ENCODE peak calls at places on chromosomes 5 and 9, in four cellular contexts. Z is GM12878, V is H1, R is GM12892. F is an unnamed sample.

GRCh38 chr5:123549256-123549904 is 37.4 kb downstream of the CSNK1G3 start:
- DNase-seq in Z (peak; percentile 85), V (no peak), R (peak; percentile 2), F (no peak)

GRCh38 chr9:16459421-16460148 is 410.9 kb downstream of the BNC2 start:
- DNase-seq in Z (no peak), V (no peak), R (no peak), F (no peak)

GRCh38 chr9:95175523-95175922 is 142.0 kb downstream of the FANCC start:
- DNase-seq in Z (no peak), V (no peak), R (no peak), F (no peak)

GRCh38 chr5:170720179-170720578 is 63.3 kb upstream of the GABRP start:
- DNase-seq in Z (no peak), V (no peak), R (no peak), F (no peak)

GRCh38 chr5:60346391-60346790 is 353.6 kb downstream of the DEPDC1B start:
- DNase-seq in Z (no peak), V (no peak), R (no peak), F (no peak)

GRCh38 chr9:130962418-130963316 is 23.6 kb upstream of the FIBCD1 start:
- DNase-seq in Z (no peak), V (no peak), R (no peak), F (no peak)

GRCh38 chr9:81825831-81826540 is 102.2 kb upstream of the SPATA31D4 start:
- DNase-seq in Z (no peak), V (no peak), R (no peak), F (no peak)

GRCh38 chr9:93252781-93253530 is 69.0 kb downstream of the WNK2 start:
- DNase-seq in Z (no peak), V (no peak), R (no peak), F (no peak)

GRCh38 chr9:21750021-21750735 is 52.3 kb upstream of the MTAP start:
- DNase-seq in Z (no peak), V (no peak), R (no peak), F (no peak)

GRCh38 chr9:126524353-126525077 is 89.2 kb upstream of the LMX1B start:
- DNase-seq in Z (no peak), V (no peak), R (no peak), F (no peak)

GRCh38 chr9:78035369-78035993 is 3.9 kb upstream of the GNAQ start:
- DNase-seq in Z (peak; percentile 7), V (no peak), R (peak; percentile 13), F (no peak)

GRCh38 chr9:136352682-136353081 is 10.9 kb downstream of the DNLZ start:
- DNase-seq in Z (no peak), V (no peak), R (no peak), F (no peak)

GRCh38 chr9:108478431-108478837 is 377.4 kb downstream of the ACTL7B start:
- DNase-seq in Z (no peak), V (no peak), R (no peak), F (no peak)

GRCh38 chr9:121725008-121725795 is 73.8 kb downstream of the DAB2IP start:
- DNase-seq in Z (no peak), V (no peak), R (no peak), F (no peak)

GRCh38 chr9:123953601-123954011 is 23.7 kb upstream of the DENND1A start:
- DNase-seq in Z (no peak), V (no peak), R (no peak), F (no peak)

GRCh38 chr5:20102291-20102690 is 114.3 kb upstream of the CDH18 start:
- DNase-seq in Z (no peak), V (no peak), R (no peak), F (no peak)

GRCh38 chr5:108093186-108093585 is 288.7 kb downstream of the FBXL17 start:
- DNase-seq in Z (no peak), V (no peak), R (no peak), F (no peak)

GRCh38 chr5:163890211-163890610 is 384.8 kb downstream of the MAT2B start:
- DNase-seq in Z (no peak), V (no peak), R (no peak), F (no peak)

GRCh38 chr5:1175015-1175414 is 26.4 kb upstream of the SLC6A19 start:
- DNase-seq in Z (no peak), V (no peak), R (no peak), F (no peak)

GRCh38 chr5:150809363-150809762 is 30.8 kb downstream of the SMIM3 start:
- DNase-seq in Z (no peak), V (no peak), R (no peak), F (no peak)

GRCh38 chr5:59348189-59348588 is 545.3 kb downstream of the PDE4D start:
- DNase-seq in Z (no peak), V (no peak), R (no peak), F (no peak)

GRCh38 chr9:120545691-120546565 is 34.0 kb downstream of the CDK5RAP2 start:
- DNase-seq in Z (no peak), V (no peak), R (no peak), F (no peak)

GRCh38 chr5:40037703-40038102 is 612.9 kb upstream of the DAB2 start:
- DNase-seq in Z (no peak), V (no peak), R (no peak), F (no peak)
- TF ChIP-seq POLR2AphosphoS5 in Z (no peak), V (no peak), R (no peak), F (no peak)

GRCh38 chr5:135462304-135462703 is 10.2 kb upstream of the TIFAB start:
- DNase-seq in Z (no peak), V (peak; percentile 82), R (peak; percentile 54), F (peak; percentile 58)
- TF ChIP-seq TAF1 in Z (no peak), V (no peak), R (no peak), F (no peak)

DNA sequence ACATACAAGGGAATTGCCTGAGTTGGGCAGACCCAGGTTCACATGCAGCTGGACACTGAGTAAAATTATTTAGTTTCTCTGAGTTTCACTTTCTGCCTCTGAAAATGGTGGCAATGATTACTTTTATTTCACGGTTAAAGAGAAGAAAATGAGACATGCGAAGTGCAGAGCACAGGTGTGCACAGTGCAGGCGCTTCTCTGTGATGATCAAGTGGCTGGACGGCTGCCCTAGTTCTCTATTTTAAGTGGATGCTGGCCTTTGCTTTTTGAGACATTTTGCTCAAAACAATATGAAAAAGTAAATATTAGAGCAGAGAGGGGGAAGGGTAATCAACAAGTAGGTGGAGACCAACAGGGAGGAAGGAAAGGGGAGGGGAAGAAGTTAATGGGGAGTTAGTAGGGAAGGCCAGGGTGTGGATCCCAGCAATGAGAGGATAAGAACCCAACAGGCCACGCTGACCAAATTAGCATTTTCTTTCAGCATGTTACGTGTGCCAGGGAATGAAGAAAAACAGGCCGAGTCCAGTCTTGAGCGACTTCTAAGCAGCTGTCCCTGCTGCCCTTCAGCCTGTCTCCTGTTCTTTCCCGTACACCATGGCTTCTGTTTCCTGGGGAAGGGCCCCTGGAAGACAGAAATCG is 16.1 kb downstream of the SNX18 start:
- DNase-seq in Z (no peak), V (no peak), R (no peak), F (no peak)
- TF ChIP-seq POLR2A in Z (no peak), V (no peak), R (no peak), F (no peak)

GRCh38 chr9:109745335-109746283 is 34.4 kb upstream of the PALM2AKAP2 start:
- DNase-seq in Z (no peak), V (no peak), R (no peak), F (no peak)
- TF ChIP-seq POLR2AphosphoS5 in Z (no peak), V (no peak), R (no peak), F (no peak)

GRCh38 chr5:116068028-116068632 is 16.7 kb upstream of the COMMD10 start:
- DNase-seq in Z (no peak), V (no peak), R (no peak), F (no peak)
- TF ChIP-seq TAF1 in Z (no peak), V (no peak), R (no peak), F (no peak)

GRCh38 chr9:26954050-26954508 is 2.1 kb upstream of the IFT74 start:
- DNase-seq in Z (no peak), V (no peak), R (no peak), F (no peak)
- TF ChIP-seq POLR2A in Z (no peak), V (no peak), R (peak; percentile 56), F (no peak)

F was measured in GM12891.